ENCODE peak calls at places on chromosomes 12 and 14, in eight cellular contexts. M, P, J, C, B, N, I and Y are unnamed samples.

GRCh38 chr12:13142747-13143146 is 39.3 kb upstream of the GSG1 start:
- DNase-seq in I (no peak), B (no peak), N (no peak), M (no peak), J (no peak), C (no peak), P (no peak), Y (peak)

GRCh38 chr12:93848453-93849120 is 171.4 kb downstream of the CRADD start:
- DNase-seq in C (no peak), N (no peak), P (no peak), J (no peak), B (no peak), I (no peak), M (no peak), Y (no peak)

GRCh38 chr12:93136243-93137015 is 207.3 kb upstream of the EEA1 start:
- DNase-seq in N (no peak), J (no peak), M (no peak), B (no peak), I (no peak), P (no peak), C (no peak), Y (no peak)

GRCh38 chr12:131608740-131609665 is 101.9 kb upstream of the SFSWAP start:
- DNase-seq in B (peak), I (peak), N (peak), J (peak), C (peak), M (peak), P (peak), Y (peak)

GRCh38 chr14:99899578-99900178 is 106.5 kb downstream of the EML1 start:
- DNase-seq in I (peak), J (no peak), M (no peak), B (peak), C (no peak), P (no peak), N (no peak), Y (no peak)

GRCh38 chr12:75579552-75579951 is 68.1 kb upstream of the KRR1 start:
- DNase-seq in J (no peak), P (no peak), M (no peak), B (no peak), C (no peak), I (no peak), N (no peak), Y (no peak)

GRCh38 chr14:54902521-54903420 is at the start of gene GCH1:
- DNase-seq in N (peak), B (peak), M (peak), I (peak), P (peak), C (peak), J (peak), Y (peak)

GRCh38 chr12:356276-356988 is 32.7 kb downstream of the KDM5A start:
- DNase-seq in J (no peak), N (no peak), B (no peak), P (no peak), M (no peak), C (peak), I (no peak), Y (no peak)

GRCh38 chr12:22312336-22312735 is 22.2 kb downstream of the ST8SIA1 start:
- DNase-seq in N (no peak), J (no peak), B (no peak), I (peak), P (no peak), C (peak), M (no peak), Y (no peak)

GRCh38 chr12:131042848-131043245 is 89.1 kb downstream of the ADGRD1 start:
- DNase-seq in M (no peak), I (no peak), N (no peak), J (no peak), B (no peak), P (no peak), C (no peak), Y (no peak)

GRCh38 chr12:29333178-29333577 is 47.8 kb downstream of the ERGIC2 start:
- DNase-seq in N (no peak), C (no peak), B (no peak), J (no peak), I (no peak), M (no peak), P (no peak), Y (no peak)

GRCh38 chr12:5433840-5434646 is 2.1 kb downstream of the NTF3 start:
- DNase-seq in I (no peak), C (no peak), J (no peak), M (no peak), N (no peak), P (no peak), B (no peak), Y (no peak)

GRCh38 chr12:67671419-67671818 is 22.9 kb downstream of the DYRK2 start:
- DNase-seq in M (no peak), I (peak), B (no peak), P (no peak), J (no peak), C (peak), N (no peak), Y (no peak)